ENCODE peak calls at places on chromosomes 4 and X, in seven cellular contexts. One of them, this sample, is unnamed.

GRCh38 chr4:189033801-189034347 is 894.6 kb downstream of the TRIML1 start:
- DNase-seq in substantia nigra: no peak
- DNase-seq in NCI-H1436: no peak
- DNase-seq in GM04504: no peak
- DNase-seq in GM10248: no peak
- DNase-seq in NCI-H345: no peak
- DNase-seq in omental fat pad: no peak
- DNase-seq in this sample: no peak

GRCh38 chr4:60737858-60738257 is 462.3 kb upstream of the ADGRL3 start:
- DNase-seq in GM04504: no peak
- DNase-seq in substantia nigra: no peak
- DNase-seq in NCI-H345: no peak
- DNase-seq in GM10248: no peak
- DNase-seq in NCI-H1436: no peak
- DNase-seq in omental fat pad: no peak
- DNase-seq in this sample: no peak

GRCh38 chr4:110550260-110550659 is 72.6 kb downstream of the PITX2 start:
- DNase-seq in omental fat pad: no peak
- DNase-seq in NCI-H345: no peak
- DNase-seq in GM10248: no peak
- DNase-seq in GM04504: peak
- DNase-seq in NCI-H1436: no peak
- DNase-seq in substantia nigra: no peak
- DNase-seq in this sample: no peak

GRCh38 chrX:123859828-123860505 is at the start of gene XIAP:
- DNase-seq in NCI-H1436: peak
- DNase-seq in omental fat pad: peak
- DNase-seq in substantia nigra: peak
- DNase-seq in GM10248: peak
- DNase-seq in GM04504: peak
- DNase-seq in NCI-H345: peak
- DNase-seq in this sample: peak

GRCh38 chr4:20254517-20255250 is 3.0 kb downstream of the SLIT2 start:
- DNase-seq in NCI-H1436: no peak
- DNase-seq in omental fat pad: no peak
- DNase-seq in GM10248: no peak
- DNase-seq in GM04504: no peak
- DNase-seq in substantia nigra: no peak
- DNase-seq in NCI-H345: peak
- DNase-seq in this sample: no peak

GRCh38 chrX:47145408-47146120 is 543 bp downstream of the RBM10 start:
- DNase-seq in omental fat pad: no peak
- DNase-seq in NCI-H1436: no peak
- DNase-seq in NCI-H345: peak
- DNase-seq in GM10248: peak
- DNase-seq in GM04504: no peak
- DNase-seq in substantia nigra: no peak
- DNase-seq in this sample: peak

GRCh38 chr4:102223461-102223860 is 121.8 kb downstream of the SLC39A8 start:
- DNase-seq in NCI-H345: no peak
- DNase-seq in omental fat pad: no peak
- DNase-seq in GM10248: no peak
- DNase-seq in GM04504: no peak
- DNase-seq in NCI-H1436: no peak
- DNase-seq in substantia nigra: no peak
- DNase-seq in this sample: no peak

GRCh38 chrX:53320543-53321215 is 39.3 kb upstream of the IQSEC2 start:
- DNase-seq in omental fat pad: no peak
- DNase-seq in NCI-H1436: no peak
- DNase-seq in GM04504: no peak
- DNase-seq in substantia nigra: no peak
- DNase-seq in GM10248: no peak
- DNase-seq in NCI-H345: no peak
- DNase-seq in this sample: no peak

GRCh38 chrX:48996969-48997368 is 5.1 kb downstream of the GRIPAP1 start:
- DNase-seq in omental fat pad: no peak
- DNase-seq in GM04504: no peak
- DNase-seq in NCI-H345: no peak
- DNase-seq in substantia nigra: no peak
- DNase-seq in GM10248: no peak
- DNase-seq in NCI-H1436: no peak
- DNase-seq in this sample: no peak

GRCh38 chr4:165027762-165028402 is 3.9 kb upstream of the TRIM60 start:
- DNase-seq in GM04504: no peak
- DNase-seq in substantia nigra: no peak
- DNase-seq in omental fat pad: no peak
- DNase-seq in GM10248: no peak
- DNase-seq in NCI-H1436: no peak
- DNase-seq in NCI-H345: no peak
- DNase-seq in this sample: peak

GRCh38 chrX:34880656-34881055 is 61.9 kb upstream of the FAM47B start:
- DNase-seq in NCI-H345: no peak
- DNase-seq in NCI-H1436: no peak
- DNase-seq in substantia nigra: no peak
- DNase-seq in GM10248: no peak
- DNase-seq in omental fat pad: no peak
- DNase-seq in GM04504: peak
- DNase-seq in this sample: peak

GRCh38 chr4:88439161-88439760 is 17.7 kb upstream of the HERC5 start:
- DNase-seq in NCI-H1436: no peak
- DNase-seq in substantia nigra: no peak
- DNase-seq in GM10248: no peak
- DNase-seq in omental fat pad: no peak
- DNase-seq in NCI-H345: no peak
- DNase-seq in GM04504: peak
- DNase-seq in this sample: peak

GRCh38 chrX:49260221-49260985 is 4.1 kb downstream of the FOXP3 start:
- DNase-seq in omental fat pad: no peak
- DNase-seq in NCI-H1436: no peak
- DNase-seq in NCI-H345: no peak
- DNase-seq in substantia nigra: no peak
- DNase-seq in GM10248: no peak
- DNase-seq in GM04504: no peak
- DNase-seq in this sample: no peak

GRCh38 chr4:164136181-164136616 is 617.7 kb upstream of the SMIM31 start:
- DNase-seq in substantia nigra: no peak
- DNase-seq in omental fat pad: no peak
- DNase-seq in GM10248: no peak
- DNase-seq in NCI-H345: no peak
- DNase-seq in NCI-H1436: no peak
- DNase-seq in GM04504: no peak
- DNase-seq in this sample: no peak

GRCh38 chr4:177301127-177301639 is 8.5 kb upstream of the NEIL3 start:
- DNase-seq in substantia nigra: no peak
- DNase-seq in NCI-H345: no peak
- DNase-seq in omental fat pad: no peak
- DNase-seq in NCI-H1436: no peak
- DNase-seq in GM04504: no peak
- DNase-seq in GM10248: no peak
- DNase-seq in this sample: no peak

GRCh38 chr4:142532054-142532453 is 314.0 kb downstream of the INPP4B start:
- DNase-seq in NCI-H345: no peak
- DNase-seq in omental fat pad: no peak
- DNase-seq in NCI-H1436: no peak
- DNase-seq in substantia nigra: no peak
- DNase-seq in GM04504: no peak
- DNase-seq in GM10248: no peak
- DNase-seq in this sample: no peak

GRCh38 chrX:38045697-38046096 is 39.3 kb downstream of the SYTL5 start:
- DNase-seq in NCI-H1436: no peak
- DNase-seq in GM10248: no peak
- DNase-seq in substantia nigra: no peak
- DNase-seq in omental fat pad: no peak
- DNase-seq in GM04504: no peak
- DNase-seq in NCI-H345: no peak
- DNase-seq in this sample: no peak

GRCh38 chr4:123121241-123121907 is 199.0 kb upstream of the NUDT6 start:
- DNase-seq in substantia nigra: no peak
- DNase-seq in GM04504: no peak
- DNase-seq in GM10248: no peak
- DNase-seq in NCI-H1436: no peak
- DNase-seq in NCI-H345: no peak
- DNase-seq in omental fat pad: no peak
- DNase-seq in this sample: no peak

GRCh38 chrX:12304261-12304660 is 166.0 kb downstream of the FRMPD4 start:
- DNase-seq in GM10248: no peak
- DNase-seq in GM04504: peak
- DNase-seq in substantia nigra: no peak
- DNase-seq in omental fat pad: no peak
- DNase-seq in NCI-H1436: no peak
- DNase-seq in NCI-H345: no peak
- DNase-seq in this sample: no peak

GRCh38 chr4:87354168-87355102 is 31.8 kb upstream of the HSD17B13 start:
- DNase-seq in NCI-H345: no peak
- DNase-seq in GM04504: no peak
- DNase-seq in substantia nigra: no peak
- DNase-seq in GM10248: no peak
- DNase-seq in NCI-H1436: no peak
- DNase-seq in omental fat pad: no peak
- DNase-seq in this sample: no peak

GRCh38 chrX:13863326-13863725 is 46.4 kb upstream of the GPM6B start:
- DNase-seq in omental fat pad: no peak
- DNase-seq in GM04504: no peak
- DNase-seq in substantia nigra: no peak
- DNase-seq in NCI-H1436: no peak
- DNase-seq in NCI-H345: no peak
- DNase-seq in GM10248: no peak
- DNase-seq in this sample: peak

GRCh38 chr4:92299152-92299551 is 4.6 kb upstream of the GRID2 start:
- DNase-seq in NCI-H1436: no peak
- DNase-seq in GM04504: no peak
- DNase-seq in GM10248: no peak
- DNase-seq in substantia nigra: no peak
- DNase-seq in omental fat pad: no peak
- DNase-seq in NCI-H345: peak
- DNase-seq in this sample: no peak

GRCh38 chrX:68568136-68568535 is 69.3 kb downstream of the YIPF6 start:
- DNase-seq in GM10248: no peak
- DNase-seq in NCI-H1436: no peak
- DNase-seq in substantia nigra: no peak
- DNase-seq in GM04504: no peak
- DNase-seq in NCI-H345: no peak
- DNase-seq in omental fat pad: no peak
- DNase-seq in this sample: no peak

GRCh38 chr4:128387600-128388351 is 100.2 kb upstream of the PGRMC2 start:
- DNase-seq in substantia nigra: no peak
- DNase-seq in NCI-H1436: no peak
- DNase-seq in NCI-H345: no peak
- DNase-seq in GM10248: no peak
- DNase-seq in omental fat pad: no peak
- DNase-seq in GM04504: no peak
- DNase-seq in this sample: no peak

GRCh38 chr4:74293558-74293957 is 14.7 kb upstream of the EPGN start:
- DNase-seq in substantia nigra: no peak
- DNase-seq in GM04504: no peak
- DNase-seq in GM10248: no peak
- DNase-seq in NCI-H345: peak
- DNase-seq in NCI-H1436: no peak
- DNase-seq in omental fat pad: no peak
- DNase-seq in this sample: no peak

GRCh38 chr4:25552580-25553271 is 102.9 kb upstream of the SLC34A2 start:
- DNase-seq in substantia nigra: no peak
- DNase-seq in GM04504: no peak
- DNase-seq in omental fat pad: no peak
- DNase-seq in GM10248: no peak
- DNase-seq in NCI-H345: no peak
- DNase-seq in NCI-H1436: no peak
- DNase-seq in this sample: no peak

GRCh38 chrX:15755091-15755490 is 17.0 kb downstream of the CA5B start:
- DNase-seq in NCI-H345: no peak
- DNase-seq in GM10248: no peak
- DNase-seq in substantia nigra: no peak
- DNase-seq in GM04504: no peak
- DNase-seq in NCI-H1436: no peak
- DNase-seq in omental fat pad: no peak
- DNase-seq in this sample: no peak

GRCh38 chrX:10045327-10046000 is 78.3 kb downstream of the CLDN34 start:
- DNase-seq in omental fat pad: no peak
- DNase-seq in GM04504: no peak
- DNase-seq in NCI-H1436: no peak
- DNase-seq in NCI-H345: no peak
- DNase-seq in GM10248: no peak
- DNase-seq in substantia nigra: no peak
- DNase-seq in this sample: no peak

GRCh38 chr4:13484749-13485345 is 707 bp upstream of the RAB28 start:
- DNase-seq in NCI-H345: peak
- DNase-seq in GM04504: no peak
- DNase-seq in GM10248: no peak
- DNase-seq in NCI-H1436: no peak
- DNase-seq in substantia nigra: no peak
- DNase-seq in omental fat pad: no peak
- DNase-seq in this sample: no peak

GRCh38 chrX:9341305-9342201 is 123.3 kb upstream of the TBL1X start:
- DNase-seq in substantia nigra: no peak
- DNase-seq in NCI-H1436: peak
- DNase-seq in omental fat pad: no peak
- DNase-seq in GM04504: no peak
- DNase-seq in NCI-H345: peak
- DNase-seq in GM10248: peak
- DNase-seq in this sample: peak

GRCh38 chr4:98828801-98829200 is 100.1 kb downstream of the EIF4E start:
- DNase-seq in omental fat pad: no peak
- DNase-seq in GM04504: no peak
- DNase-seq in NCI-H345: no peak
- DNase-seq in substantia nigra: no peak
- DNase-seq in GM10248: no peak
- DNase-seq in NCI-H1436: no peak
- DNase-seq in this sample: no peak

GRCh38 chrX:3145716-3146115 is 104.4 kb downstream of the ARSF start:
- DNase-seq in omental fat pad: no peak
- DNase-seq in NCI-H345: no peak
- DNase-seq in substantia nigra: no peak
- DNase-seq in NCI-H1436: no peak
- DNase-seq in GM04504: no peak
- DNase-seq in GM10248: no peak
- DNase-seq in this sample: no peak

GRCh38 chr4:71268156-71268555 is 70.7 kb upstream of the SLC4A4 start:
- DNase-seq in GM04504: no peak
- DNase-seq in NCI-H1436: no peak
- DNase-seq in omental fat pad: no peak
- DNase-seq in GM10248: no peak
- DNase-seq in substantia nigra: no peak
- DNase-seq in NCI-H345: no peak
- DNase-seq in this sample: no peak

GRCh38 chrX:111507931-111508330 is 3.5 kb upstream of the SERTM2 start:
- DNase-seq in substantia nigra: no peak
- DNase-seq in omental fat pad: no peak
- DNase-seq in GM10248: no peak
- DNase-seq in NCI-H345: no peak
- DNase-seq in NCI-H1436: no peak
- DNase-seq in GM04504: no peak
- DNase-seq in this sample: no peak